ENCODE peak calls at places on chromosome 18, in five cellular contexts. D is naive thymus-derived CD4-positive, alpha-beta T cell; S is CD8-positive, alpha-beta memory T cell; W is aorta; K is sigmoid colon. P is an unnamed sample. For H3K9me3, the result is how much of the 10 kb centered on the place peaks cover.

GRCh38 chr18:13260927-13261471 is 42.4 kb downstream of the LDLRAD4 start:
- DNase-seq in S (no peak), W (no peak), K (no peak), D (no peak), P (no peak)

GRCh38 chr18:49560277-49561126 is 1.4 kb upstream of the LIPG start:
- DNase-seq in D (no peak), K (no peak), W (no peak), S (no peak), P (no peak)

GRCh38 chr18:61824733-61825363 is 68.0 kb downstream of the RNF152 start:
- DNase-seq in K (no peak), D (no peak), W (no peak), S (no peak), P (no peak)

GRCh38 chr18:23884712-23885375 is 129.7 kb upstream of the TTC39C start:
- DNase-seq in K (peak), D (no peak), S (peak), W (no peak), P (no peak)

GRCh38 chr18:1914489-1914888 is 656.8 kb downstream of the METTL4 start:
- DNase-seq in W (no peak), K (no peak), D (no peak), S (no peak), P (no peak)

GRCh38 chr18:73668051-73668450 is 479.6 kb downstream of the FBXO15 start:
- DNase-seq in S (no peak), K (no peak), W (no peak), D (no peak), P (no peak)

GRCh38 chr18:78789850-78790249 is 189.8 kb upstream of the SALL3 start:
- DNase-seq in W (peak), K (peak), S (no peak), D (no peak), P (no peak)

GRCh38 chr18:10379511-10379910 is 74.9 kb upstream of the APCDD1 start:
- DNase-seq in K (no peak), S (no peak), D (no peak), W (no peak), P (no peak)

GRCh38 chr18:32911660-32912284 is 138.9 kb upstream of the KLHL14 start:
- DNase-seq in S (no peak), W (no peak), K (no peak), D (no peak), P (no peak)

GRCh38 chr18:13688191-13689136 is 37.9 kb downstream of the FAM210A start:
- DNase-seq in K (no peak), S (no peak), D (no peak), W (peak), P (no peak)

GRCh38 chr18:58046087-58046793 is 2.2 kb downstream of the NEDD4L start:
- DNase-seq in W (no peak), D (no peak), S (no peak), K (no peak), P (no peak)

GRCh38 chr18:73150199-73150598 is 282.4 kb upstream of the NETO1 start:
- DNase-seq in S (no peak), W (no peak), K (no peak), D (no peak), P (no peak)

GRCh38 chr18:62716679-62717058 is 1.3 kb downstream of the PHLPP1 start:
- DNase-seq in W (peak), K (peak), S (peak), D (peak), P (peak)

GRCh38 chr18:61333746-61334490 is 688 bp downstream of the CDH20 start:
- DNase-seq in D (no peak), S (no peak), W (peak), K (no peak), P (no peak)

GRCh38 chr18:58320907-58321561 is 277.0 kb downstream of the NEDD4L start:
- DNase-seq in S (no peak), W (no peak), D (no peak), K (no peak), P (no peak)

GRCh38 chr18:32360682-32361345 is 109.9 kb downstream of the GAREM1 start:
- DNase-seq in D (no peak), W (no peak), K (no peak), S (no peak), P (no peak)

GRCh38 chr18:26729439-26729838 is 136.1 kb downstream of the AQP4 start:
- DNase-seq in D (no peak), S (no peak), W (no peak), K (no peak), P (no peak)

GRCh38 chr18:48544661-48545415 is 6.0 kb downstream of the CTIF start:
- DNase-seq in K (no peak), D (no peak), W (peak), S (no peak), P (no peak)

GRCh38 chr18:59263566-59264135 is 9.6 kb downstream of the RAX start:
- DNase-seq in W (no peak), D (no peak), K (no peak), S (no peak), P (no peak)

GRCh38 chr18:10080372-10080771 is 166.6 kb downstream of the VAPA start:
- DNase-seq in D (no peak), S (no peak), K (no peak), W (no peak), P (no peak)

GRCh38 chr18:13621886-13622619 is 104.3 kb downstream of the FAM210A start:
- DNase-seq in S (no peak), K (no peak), W (no peak), D (no peak), P (no peak)

GRCh38 chr18:42977982-42978595 is 137.4 kb downstream of the RIT2 start:
- DNase-seq in K (no peak), W (no peak), S (no peak), D (no peak), P (no peak)

GRCh38 chr18:4204151-4204720 is 250.9 kb downstream of the DLGAP1 start:
- DNase-seq in W (no peak), K (no peak), D (no peak), S (no peak), P (no peak)

GRCh38 chr18:77099501-77100370 is 32.8 kb downstream of the MBP start:
- DNase-seq in S (peak), W (no peak), D (peak), K (no peak), P (no peak)

GRCh38 chr18:63162271-63163014 is 157.1 kb downstream of the BCL2 start:
- DNase-seq in K (no peak), W (no peak), S (no peak), D (no peak), P (no peak)

GRCh38 chr18:55320399-55321255 is 267.4 kb downstream of the TCF4 start:
- DNase-seq in K (no peak), D (no peak), W (no peak), S (no peak), P (no peak)

GRCh38 chr18:23583071-23583865 is 3.0 kb downstream of the NPC1 start:
- DNase-seq in W (no peak), K (no peak), D (no peak), S (no peak), P (no peak)

GRCh38 chr18:9653390-9653789 is 39.0 kb upstream of the PPP4R1 start:
- DNase-seq in K (peak), D (no peak), W (peak), S (no peak), P (no peak)

GRCh38 chr18:69954719-69955118 is 7.0 kb upstream of the CD226 start:
- DNase-seq in S (no peak), D (no peak), W (no peak), K (no peak), P (no peak)

GRCh38 chr18:32315881-32316280 is 126.0 kb downstream of the MEP1B start:
- DNase-seq in S (no peak), W (no peak), D (no peak), K (no peak), P (no peak)

GRCh38 chr18:73842795-73843394 is 304.7 kb downstream of the FBXO15 start:
- DNase-seq in K (no peak), W (no peak), S (peak), D (peak), P (no peak)

GRCh38 chr18:49024808-49025361 is 74.1 kb upstream of the SMAD7 start:
- DNase-seq in K (no peak), S (no peak), D (no peak), W (peak), P (no peak)

GRCh38 chr18:79533146-79533545 is 137.4 kb downstream of the NFATC1 start:
- DNase-seq in W (peak), D (no peak), S (no peak), K (peak), P (no peak)

GRCh38 chr18:48979944-48980890 is 29.5 kb upstream of the SMAD7 start:
- DNase-seq in D (no peak), K (no peak), W (no peak), S (no peak), P (no peak)

GRCh38 chr18:54357082-54357659 is 487 bp downstream of the STARD6 start:
- DNase-seq in D (no peak), S (no peak), W (no peak), K (no peak), P (no peak)

GRCh38 chr18:44818148-44818547 is 137.5 kb downstream of the SETBP1 start:
- DNase-seq in K (no peak), W (no peak), D (no peak), S (no peak), P (no peak)

GRCh38 chr18:3193354-3193753 is 26.4 kb downstream of the MYOM1 start:
- DNase-seq in K (no peak), S (no peak), W (no peak), D (no peak), P (no peak)

GRCh38 chr18:3199942-3200645 is 19.7 kb downstream of the MYOM1 start:
- DNase-seq in W (no peak), K (no peak), D (no peak), S (no peak), P (no peak)

GRCh38 chr18:3192286-3192685 is 27.5 kb downstream of the MYOM1 start:
- DNase-seq in W (no peak), K (no peak), S (no peak), D (no peak), P (no peak)

GRCh38 chr18:3192752-3193151 is 27.0 kb downstream of the MYOM1 start:
- DNase-seq in K (no peak), S (no peak), D (no peak), W (no peak), P (no peak)

GRCh38 chr18:3194947-3195612 is 24.7 kb downstream of the MYOM1 start:
- DNase-seq in K (no peak), W (no peak), D (no peak), S (no peak), P (no peak)
- H3K9me3 ChIP-seq in K (under half), W (under half), D (under half), S (under half), P (under half)

DNA sequence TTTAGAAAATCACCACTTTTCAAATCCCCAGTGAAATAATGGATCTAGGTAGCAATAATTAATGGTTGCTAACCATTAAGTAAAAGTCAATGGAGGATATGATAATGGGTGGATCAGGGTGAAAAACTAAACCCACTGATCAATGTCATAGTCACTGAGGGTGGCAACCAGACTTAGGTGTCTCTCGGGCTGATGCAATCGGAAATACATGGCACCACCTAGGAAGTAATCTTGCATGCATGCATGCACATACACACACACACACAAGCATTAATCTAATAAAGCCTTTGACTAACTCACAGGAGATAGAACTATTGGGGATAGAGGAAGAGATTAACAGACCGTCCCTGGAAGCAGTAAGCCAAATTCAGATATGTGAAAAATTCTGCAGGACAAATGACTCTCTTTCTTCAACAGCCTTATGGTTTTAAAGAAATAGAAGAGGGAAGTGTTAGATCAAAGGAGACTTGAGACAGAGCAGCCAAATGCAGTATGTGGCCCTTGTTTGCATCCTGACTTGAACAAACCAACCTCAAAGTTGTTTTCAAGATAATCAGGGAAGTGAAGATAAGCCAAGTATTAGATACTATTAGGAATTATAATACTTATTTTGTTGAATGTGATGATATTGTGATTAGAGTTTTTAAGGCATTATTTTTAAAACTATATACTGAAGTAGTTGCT is 186.0 kb upstream of the RMP24 start:
- DNase-seq in K (no peak), D (no peak), W (no peak), S (no peak), P (no peak)
- H3K9me3 ChIP-seq in K (under half), D (under half), W (under half), S (under half), P (under half)

GRCh38 chr18:66508937-66509336 is 95.0 kb downstream of the CDH19 start:
- DNase-seq in S (no peak), W (no peak), D (no peak), K (no peak), P (no peak)
- H3K9me3 ChIP-seq in S (under half), W (under half), D (under half), K (under half), P (under half)

DNA sequence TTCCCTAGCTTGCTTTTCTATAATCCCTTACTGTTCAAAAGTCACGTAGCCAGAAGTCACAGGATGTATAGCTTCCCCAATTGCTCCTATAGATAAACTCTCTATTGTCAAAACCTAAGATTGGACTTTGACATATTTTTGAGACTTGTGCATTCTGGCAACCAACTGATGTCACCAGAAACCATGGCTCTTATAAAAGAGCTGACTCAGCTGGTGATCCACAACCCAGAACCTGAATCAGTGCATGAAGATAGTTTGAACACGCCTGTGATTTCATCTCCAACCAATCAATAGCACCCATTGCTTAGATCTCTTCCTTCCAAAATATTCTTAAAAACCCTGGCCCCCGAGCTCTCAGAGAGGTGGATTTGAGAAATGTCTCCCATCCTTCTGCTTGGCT is 639.9 kb upstream of the PIK3C3 start:
- DNase-seq in K (no peak), W (no peak), S (no peak), D (no peak), P (no peak)
- H3K9me3 ChIP-seq in K (under half), W (under half), S (under half), D (under half), P (under half)

GRCh38 chr18:46891742-46892214 is 25.5 kb downstream of the PIAS2 start:
- DNase-seq in K (no peak), S (no peak), W (no peak), D (no peak), P (no peak)

GRCh38 chr18:46883180-46883579 is 34.1 kb downstream of the PIAS2 start:
- DNase-seq in D (no peak), K (no peak), W (no peak), S (no peak), P (no peak)

GRCh38 chr18:46888965-46889364 is 28.3 kb downstream of the PIAS2 start:
- DNase-seq in K (no peak), W (no peak), D (no peak), S (no peak), P (no peak)

GRCh38 chr18:46892842-46893241 is 24.5 kb downstream of the PIAS2 start:
- DNase-seq in K (no peak), W (no peak), S (no peak), D (no peak), P (no peak)

GRCh38 chr18:46886893-46887292 is 30.4 kb downstream of the PIAS2 start:
- DNase-seq in K (no peak), S (no peak), D (no peak), W (no peak), P (no peak)
- H3K9me3 ChIP-seq in K (under half), S (under half), D (under half), W (under half), P (under half)

DNA sequence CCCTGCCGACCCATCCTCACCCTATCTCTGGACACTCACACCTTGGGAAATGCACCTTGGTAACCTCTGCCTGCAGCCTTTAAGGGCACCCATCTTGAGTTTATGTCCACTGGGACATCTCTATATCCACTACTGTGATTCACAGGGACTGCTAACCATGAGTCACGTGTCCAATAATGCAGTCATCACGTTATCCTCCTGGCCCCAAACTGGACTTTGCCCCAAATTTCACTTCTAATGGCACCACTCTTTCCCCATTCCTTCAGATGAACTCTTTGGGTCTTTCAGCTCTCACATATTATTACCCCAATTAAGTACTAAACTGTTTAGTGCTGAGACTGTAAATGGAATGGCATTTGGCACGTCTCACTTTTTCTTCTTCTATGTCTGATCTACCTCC is 71.2 kb upstream of the TMEM200C start:
- DNase-seq in W (no peak), D (no peak), S (no peak), K (no peak), P (no peak)
- H3K9me3 ChIP-seq in W (under half), D (under half), S (under half), K (under half), P (under half)

GRCh38 chr18:30381826-30382225 is 660.7 kb downstream of the DSC3 start:
- DNase-seq in D (no peak), K (no peak), S (no peak), W (no peak), P (no peak)
- H3K9me3 ChIP-seq in D (under half), K (under half), S (under half), W (under half), P (under half)

GRCh38 chr18:52451252-52451651 is 111.3 kb downstream of the DCC start:
- DNase-seq in W (no peak), S (no peak), K (no peak), D (no peak), P (no peak)
- H3K9me3 ChIP-seq in W (under half), S (under half), K (under half), D (under half), P (under half)

P was measured in T-helper 17 cell.